ENCODE peak calls at places on chromosomes 11 and 22, in four cellular contexts. One of them, this sample, is unnamed.

GRCh38 chr11:113397212-113397611 is 9.6 kb downstream of the ANKK1 start:
- DNase-seq in left ventricle myocardium superior: no peak
- DNase-seq in COR-L47: no peak
- DNase-seq in GM18507: no peak
- DNase-seq in this sample: no peak

GRCh38 chr22:23220485-23221350 is 40.4 kb downstream of the BCR start:
- DNase-seq in left ventricle myocardium superior: peak; percentile 45
- DNase-seq in COR-L47: no peak
- DNase-seq in GM18507: no peak
- DNase-seq in this sample: no peak

GRCh38 chr11:84249344-84250135 is 963.4 kb upstream of the CCDC90B start:
- DNase-seq in left ventricle myocardium superior: no peak
- DNase-seq in COR-L47: no peak
- DNase-seq in GM18507: no peak
- DNase-seq in this sample: no peak

GRCh38 chr22:42180349-42180842 is 49.8 kb upstream of the CYP2D6 start:
- DNase-seq in left ventricle myocardium superior: no peak
- DNase-seq in COR-L47: no peak
- DNase-seq in GM18507: no peak
- DNase-seq in this sample: no peak

GRCh38 chr11:61764606-61765260 is 12.3 kb downstream of the MYRF start:
- DNase-seq in left ventricle myocardium superior: no peak
- DNase-seq in COR-L47: no peak
- DNase-seq in GM18507: no peak
- DNase-seq in this sample: no peak

GRCh38 chr22:47299879-47300697 is 537.6 kb downstream of the TBC1D22A start:
- DNase-seq in left ventricle myocardium superior: no peak
- DNase-seq in COR-L47: no peak
- DNase-seq in GM18507: no peak
- DNase-seq in this sample: no peak

GRCh38 chr11:20388096-20389055 is 860 bp downstream of the PRMT3 start:
- DNase-seq in left ventricle myocardium superior: peak; percentile 44
- DNase-seq in COR-L47: no peak
- DNase-seq in GM18507: no peak
- DNase-seq in this sample: no peak

GRCh38 chr11:14393889-14394288 is 34.9 kb upstream of the RRAS2 start:
- DNase-seq in left ventricle myocardium superior: no peak
- DNase-seq in COR-L47: no peak
- DNase-seq in GM18507: no peak
- DNase-seq in this sample: no peak

GRCh38 chr11:70788247-70789022 is 390.1 kb downstream of the CTTN start:
- DNase-seq in left ventricle myocardium superior: no peak
- DNase-seq in COR-L47: no peak
- DNase-seq in GM18507: no peak
- DNase-seq in this sample: no peak